ENCODE peak calls at places on chromosomes 5 and 9, in seven cellular contexts. U is HCT116, F is CD14-positive monocyte, S is WTC11, Z is neural crest cell, O is brain microvascular endothelial cell, Q is ascending aorta. Y is an unnamed sample.

GRCh38 chr5:17069995-17070405 is 133.9 kb upstream of the MYO10 start:
- DNase-seq in U (peak; percentile 10), F (no peak), S (no peak), Z (no peak), O (no peak), Q (no peak), Y (no peak)

GRCh38 chr9:124831642-124832364 is 21.5 kb upstream of the WDR38 start:
- DNase-seq in U (no peak), F (no peak), S (no peak), Z (no peak), O (no peak), Q (no peak), Y (no peak)

GRCh38 chr9:113528088-113528487 is 64.6 kb downstream of the RGS3 start:
- DNase-seq in U (no peak), F (no peak), S (no peak), Z (no peak), O (no peak), Q (no peak), Y (no peak)

GRCh38 chr5:138606378-138606777 is 31.2 kb upstream of the HSPA9 start:
- DNase-seq in U (no peak), F (no peak), S (no peak), Z (peak; percentile 32), O (no peak), Q (no peak), Y (no peak)

GRCh38 chr5:78927657-78928282 is 57.3 kb downstream of the ARSB start:
- DNase-seq in U (peak; percentile 48), F (no peak), S (peak; percentile 49), Z (no peak), O (peak; percentile 96), Q (no peak), Y (peak; percentile 44)

GRCh38 chr5:139749242-139749641 is 46.4 kb upstream of the PSD2 start:
- DNase-seq in U (no peak), F (no peak), S (no peak), Z (no peak), O (no peak), Q (no peak), Y (no peak)

GRCh38 chr5:65867509-65868195 is 58.7 kb upstream of the ERBIN start:
- DNase-seq in U (no peak), F (no peak), S (no peak), Z (no peak), O (peak; percentile 38), Q (no peak), Y (no peak)

GRCh38 chr5:178382689-178383276 is 150.2 kb upstream of the PHYKPL start:
- DNase-seq in U (no peak), F (no peak), S (no peak), Z (no peak), O (no peak), Q (no peak), Y (no peak)

GRCh38 chr5:99866740-99867139 is 668.4 kb upstream of the FAM174A start:
- DNase-seq in U (no peak), F (no peak), S (no peak), Z (no peak), O (no peak), Q (no peak), Y (no peak)

GRCh38 chr5:100560860-100561259 is 25.7 kb downstream of the FAM174A start:
- DNase-seq in U (no peak), F (no peak), S (no peak), Z (no peak), O (no peak), Q (no peak), Y (no peak)

DNA sequence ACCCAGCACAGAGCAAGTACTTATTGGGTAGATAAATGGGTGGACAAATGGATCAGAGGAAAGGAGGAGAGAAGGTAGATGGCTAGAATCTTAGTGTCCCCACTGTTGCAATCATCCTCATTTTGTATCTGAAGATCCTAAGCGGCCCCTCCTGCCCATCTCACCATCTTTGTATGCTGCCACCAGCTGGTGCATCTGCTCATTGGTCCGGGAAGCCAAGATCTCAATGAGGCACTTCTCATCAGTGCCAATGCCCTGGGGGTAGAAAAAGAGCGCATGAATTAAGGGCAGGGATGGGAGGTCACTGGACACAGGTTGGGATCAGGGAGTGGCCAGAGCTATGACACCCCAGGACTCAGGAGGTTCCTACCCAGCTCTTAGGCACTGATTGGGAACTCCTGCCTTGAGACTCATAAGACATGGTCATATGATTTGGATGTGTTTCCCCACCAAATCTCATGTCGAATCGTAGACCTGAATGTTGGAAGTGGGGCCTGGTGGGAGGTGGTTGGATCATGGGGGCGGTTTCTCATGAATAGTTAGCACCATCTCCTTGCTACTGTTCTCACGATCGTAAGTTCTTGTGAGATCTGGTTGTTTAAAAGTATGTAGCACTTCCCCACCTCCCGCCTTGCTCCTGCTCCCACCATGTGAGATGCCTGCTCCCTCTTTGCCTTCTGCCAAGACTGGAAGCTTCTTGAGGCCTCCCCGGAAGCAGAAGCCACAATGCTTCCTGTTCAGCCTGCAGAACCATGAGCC is 20.3 kb downstream of the ANXA6 start:
- DNase-seq in U (no peak), F (no peak), S (no peak), Z (no peak), O (no peak), Q (no peak), Y (no peak)
- TF ChIP-seq CTCF in U (no peak), F (no peak), S (no peak), Z (no peak), O (no peak), Q (no peak), Y (no peak)

GRCh38 chr9:73067074-73067473 is 84.6 kb upstream of the ANXA1 start:
- DNase-seq in U (no peak), F (no peak), S (peak; percentile 30), Z (no peak), O (no peak), Q (no peak), Y (no peak)
- TF ChIP-seq CTCF in U (peak; percentile 44), F (no peak), S (no peak), Z (no peak), O (peak; percentile 14), Q (no peak), Y (no peak)

DNA sequence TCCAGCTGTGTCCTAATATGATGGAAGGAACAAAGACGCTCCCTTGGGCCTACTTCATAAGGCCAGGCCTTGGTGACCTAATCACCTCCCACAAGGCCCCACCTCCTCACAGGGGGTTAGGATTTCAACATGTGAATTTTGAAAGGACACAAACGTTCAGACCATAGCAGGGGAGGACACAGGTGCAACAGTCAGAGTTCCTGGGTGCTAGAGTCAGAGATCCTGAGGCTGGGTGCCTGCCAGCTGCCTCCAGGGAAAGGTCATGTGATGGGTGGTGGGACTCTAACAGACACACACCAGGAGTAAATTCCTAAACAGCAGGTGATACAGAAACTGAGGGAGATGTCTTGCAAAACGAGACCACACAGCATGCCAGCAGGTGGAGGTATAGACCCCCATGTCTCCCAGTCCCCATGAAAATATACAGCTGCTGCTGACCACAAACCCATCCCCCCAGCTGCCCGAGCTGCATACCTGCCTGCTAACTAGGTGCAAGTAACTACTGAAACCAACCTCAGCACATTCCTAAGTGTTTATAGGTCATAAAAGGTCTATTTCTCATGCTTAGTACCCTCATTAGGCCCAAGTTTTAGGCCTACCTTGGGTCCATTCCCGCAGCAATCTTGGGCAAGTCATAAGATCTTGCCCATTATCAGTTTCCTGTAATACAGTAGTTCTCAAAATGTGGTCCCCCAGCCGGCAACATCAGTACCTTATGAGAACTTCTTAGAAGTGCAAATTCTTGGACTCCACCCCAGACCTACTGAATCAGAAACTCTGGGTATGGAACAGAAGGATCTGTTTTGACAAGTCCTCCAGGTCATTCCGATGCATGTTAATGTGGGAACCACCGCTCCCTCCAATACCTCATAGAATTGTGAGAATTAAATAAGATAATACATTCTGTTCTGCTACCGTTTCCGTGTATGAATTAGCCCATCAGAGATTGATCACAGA is 245.3 kb downstream of the ENC1 start:
- DNase-seq in U (no peak), F (no peak), S (peak; percentile 83), Z (no peak), O (no peak), Q (no peak), Y (peak; percentile 88)
- TF ChIP-seq CTCF in U (peak; percentile 5), F (peak; percentile 8), S (no peak), Z (no peak), O (peak; percentile 18), Q (no peak), Y (peak; percentile 33)

GRCh38 chr9:26863074-26863473 is 29.5 kb downstream of the CAAP1 start:
- DNase-seq in U (no peak), F (no peak), S (no peak), Z (no peak), O (peak; percentile 6), Q (no peak), Y (no peak)
- TF ChIP-seq CTCF in U (peak; percentile 45), F (peak; percentile 10), S (no peak), Z (peak; percentile 64), O (peak; percentile 34), Q (no peak), Y (peak; percentile 19)

Y was measured in Calu3.